ENCODE peak calls at places on chromosomes 5 and 9, in eight cellular contexts. B is fibroblast of the aortic adventitia, U is kidney, I is left lung, H is A549, J is AG04449, S is astrocyte of the spinal cord, G is ovary. D is an unnamed sample.

GRCh38 chr9:98494852-98495251 is 213.9 kb downstream of the GABBR2 start:
- DNase-seq in B (no peak), S (no peak), J (no peak), I (no peak), H (no peak), U (no peak), G (no peak), D (no peak)

GRCh38 chr9:70144131-70144503 is 100.5 kb downstream of the MAMDC2 start:
- DNase-seq in G (no peak), S (no peak), J (no peak), B (no peak), H (no peak), U (no peak), I (no peak), D (no peak)

GRCh38 chr9:136228107-136228875 is 17.3 kb downstream of the QSOX2 start:
- DNase-seq in S (peak; percentile 72), H (peak; percentile 71), J (peak; percentile 33), U (no peak), B (peak; percentile 54), I (no peak), G (no peak), D (peak; percentile 40)

GRCh38 chr5:135140805-135141204 is 106.8 kb upstream of the PITX1 start:
- DNase-seq in G (no peak), J (peak; percentile 82), H (peak; percentile 47), U (peak; percentile 47), B (peak; percentile 35), I (peak; percentile 59), S (peak; percentile 45), D (peak; percentile 30)

GRCh38 chr5:96823900-96824351 is 16.2 kb upstream of the ERAP1 start:
- DNase-seq in B (peak; percentile 57), G (no peak), S (peak; percentile 71), U (no peak), J (peak; percentile 41), I (no peak), H (peak; percentile 23), D (no peak)

GRCh38 chr5:115578657-115579056 is 23.6 kb downstream of the TICAM2 start:
- DNase-seq in J (no peak), G (no peak), H (no peak), B (no peak), U (no peak), S (no peak), I (no peak), D (no peak)

GRCh38 chr9:132647355-132647754 is 22.4 kb downstream of the DDX31 start:
- DNase-seq in G (no peak), H (no peak), B (peak; percentile 89), J (peak; percentile 96), I (no peak), U (no peak), S (peak; percentile 99), D (no peak)

GRCh38 chr9:6931913-6932312 is 174.1 kb downstream of the KDM4C start:
- DNase-seq in G (no peak), U (no peak), J (no peak), H (no peak), B (peak; percentile 78), S (peak; percentile 73), I (no peak), D (no peak)

GRCh38 chr9:14829204-14829603 is 81.0 kb downstream of the FREM1 start:
- DNase-seq in J (no peak), I (no peak), G (no peak), H (no peak), S (no peak), B (no peak), U (no peak), D (no peak)

GRCh38 chr5:34831328-34831727 is 7.6 kb upstream of the TTC23L start:
- DNase-seq in J (no peak), I (no peak), S (no peak), H (no peak), G (no peak), B (peak; percentile 22), U (no peak), D (no peak)

GRCh38 chr9:87336914-87337333 is 160.7 kb upstream of the DAPK1 start:
- DNase-seq in J (peak; percentile 51), B (peak; percentile 92), S (peak; percentile 83), G (peak; percentile 47), H (peak; percentile 44), U (no peak), I (peak; percentile 41), D (peak; percentile 79)

GRCh38 chr9:93945400-93946337 is 9.5 kb downstream of the BARX1 start:
- DNase-seq in B (no peak), J (no peak), U (no peak), H (no peak), G (no peak), I (no peak), S (no peak), D (no peak)

GRCh38 chr5:10838038-10838437 is 77.0 kb upstream of the DAP start:
- DNase-seq in G (no peak), U (no peak), B (no peak), J (no peak), S (peak; percentile 25), I (no peak), H (no peak), D (no peak)

GRCh38 chr5:137501226-137501625 is 2.1 kb upstream of the SPOCK1 start:
- DNase-seq in I (no peak), G (no peak), H (no peak), S (no peak), B (no peak), J (no peak), U (no peak), D (no peak)

DNA sequence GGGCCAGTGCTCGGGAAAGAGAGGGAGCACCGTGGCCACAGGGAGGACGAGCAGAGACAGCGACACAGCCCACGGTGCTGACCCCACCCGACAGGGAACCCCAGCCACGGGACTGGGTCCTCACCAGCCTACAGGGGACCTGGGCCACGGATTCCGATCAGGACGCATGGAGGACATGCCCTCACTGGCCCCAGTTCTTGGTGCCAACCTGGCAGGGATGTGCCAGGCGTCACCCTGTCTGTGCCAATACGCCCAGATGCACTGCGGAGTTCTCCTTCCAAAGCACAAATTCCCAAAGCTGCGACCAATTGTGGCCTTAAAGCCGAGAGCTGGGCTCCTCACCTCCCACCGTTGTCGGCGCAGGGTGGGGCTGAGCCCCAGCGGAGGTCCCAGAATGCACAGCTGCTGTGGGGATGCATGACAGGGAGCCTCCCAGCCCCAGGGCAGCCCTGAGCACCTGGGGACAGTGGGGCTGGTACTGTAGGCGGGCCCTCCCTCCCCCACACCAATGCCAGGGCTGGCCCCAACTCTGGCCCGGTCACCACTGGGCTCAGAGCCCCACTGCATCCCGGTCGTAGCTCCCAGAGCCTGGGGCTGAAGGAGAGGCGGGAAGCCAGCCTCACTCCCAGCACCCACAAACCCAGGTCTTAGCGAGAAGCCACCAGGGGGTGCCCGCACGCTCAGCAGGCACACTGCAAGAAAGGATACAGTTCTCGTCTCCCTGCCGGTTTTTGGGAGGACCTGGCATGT is 44.2 kb downstream of the NKD2 start:
- DNase-seq in U (peak; percentile 70), H (no peak), B (no peak), J (no peak), I (no peak), G (no peak), S (no peak), D (no peak)
- TF ChIP-seq CTCF in U (no peak), H (peak; percentile 16), B (no peak), J (peak; percentile 37), I (no peak), G (no peak), S (no peak), D (no peak)

GRCh38 chr5:40360685-40361084 is 319.0 kb upstream of the PTGER4 start:
- DNase-seq in J (no peak), G (no peak), U (no peak), I (no peak), H (no peak), B (no peak), S (no peak), D (no peak)

GRCh38 chr5:40359093-40359492 is 320.6 kb upstream of the PTGER4 start:
- DNase-seq in H (no peak), B (no peak), U (no peak), J (no peak), G (no peak), S (no peak), I (no peak), D (no peak)

GRCh38 chr5:40361378-40361777 is 318.3 kb upstream of the PTGER4 start:
- DNase-seq in J (no peak), B (no peak), S (no peak), U (no peak), G (no peak), I (no peak), H (no peak), D (no peak)

GRCh38 chr5:40356248-40356647 is 323.5 kb upstream of the PTGER4 start:
- DNase-seq in G (no peak), J (no peak), S (no peak), B (peak; percentile 3), H (no peak), I (no peak), U (no peak), D (no peak)

GRCh38 chr5:40359854-40360253 is 319.9 kb upstream of the PTGER4 start:
- DNase-seq in U (no peak), I (no peak), S (no peak), B (no peak), J (no peak), G (no peak), H (no peak), D (no peak)
- TF ChIP-seq CTCF in U (no peak), I (no peak), S (no peak), B (no peak), J (no peak), G (no peak), H (no peak), D (no peak)

DNA sequence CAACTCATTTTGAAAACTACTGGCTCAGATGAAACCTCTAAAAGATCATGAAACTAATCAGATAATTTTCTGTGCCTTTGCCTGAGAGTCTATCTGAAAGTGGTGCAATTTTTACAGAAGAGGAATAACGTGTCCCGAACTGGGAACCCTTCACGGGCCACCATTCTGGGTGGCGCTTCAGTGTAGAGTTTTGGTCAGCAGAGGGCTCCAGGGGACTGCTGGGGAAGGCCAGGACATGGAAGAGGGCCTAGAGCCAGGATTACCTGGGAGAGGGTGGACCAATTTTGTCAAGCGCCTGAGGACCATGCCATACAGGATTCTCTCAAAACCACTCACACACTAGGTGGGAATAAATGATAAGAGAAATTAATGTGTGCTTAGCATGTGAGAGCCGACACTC is 49.7 kb upstream of the PLEKHG4B start:
- DNase-seq in G (no peak), I (no peak), U (no peak), B (no peak), S (peak; percentile 10), H (no peak), J (no peak), D (peak; percentile 12)
- TF ChIP-seq CTCF in G (no peak), I (peak; percentile 9), U (no peak), B (peak; percentile 17), S (peak; percentile 66), H (peak; percentile 46), J (peak; percentile 40), D (peak; percentile 43)

GRCh38 chr9:75088646-75089368 is 493 bp downstream of the OSTF1 start:
- DNase-seq in B (peak; percentile 67), J (no peak), H (peak; percentile 49), S (peak; percentile 63), I (peak; percentile 84), U (peak; percentile 83), G (peak; percentile 63), D (peak; percentile 68)

GRCh38 chr9:75087824-75088645 is at the start of the genes NMRK1 and OSTF1:
- DNase-seq in H (peak; percentile 92), I (peak; percentile 96), B (peak; percentile 94), J (peak; percentile 63), S (peak; percentile 96), U (peak; percentile 98), G (peak; percentile 97), D (peak; percentile 99)

GRCh38 chr9:75086443-75087278 is 1.3 kb downstream of the NMRK1 start:
- DNase-seq in J (no peak), U (no peak), G (peak; percentile 53), S (no peak), H (no peak), B (no peak), I (peak; percentile 56), D (no peak)

GRCh38 chr9:75085640-75086039 is 2.3 kb downstream of the NMRK1 start:
- DNase-seq in J (no peak), G (no peak), S (no peak), B (no peak), H (no peak), U (no peak), I (no peak), D (no peak)

GRCh38 chr9:75087279-75087823 is 604 bp downstream of the NMRK1 start:
- DNase-seq in S (peak; percentile 63), H (peak; percentile 20), I (peak; percentile 54), B (peak; percentile 62), U (no peak), J (no peak), G (no peak), D (peak; percentile 70)
- TF ChIP-seq CTCF in S (no peak), H (no peak), I (no peak), B (no peak), U (no peak), J (no peak), G (no peak), D (no peak)

D was measured in cardiac muscle cell.